ENCODE peak calls at places on chromosomes 3 and 15, in seven cellular contexts. One of them, this sample, is unnamed.

GRCh38 chr3:177934001-177934891 is 602.0 kb upstream of the KCNMB2 start:
- DNase-seq in substantia nigra: no peak
- DNase-seq in activated CD4-positive, CD25-positive, alpha-beta regulatory T cell: no peak
- DNase-seq in cardiac muscle cell: peak; percentile 93
- DNase-seq in amygdala: no peak
- DNase-seq in GM23248: peak; percentile 76
- DNase-seq in omental fat pad: peak; percentile 70
- DNase-seq in this sample: no peak

GRCh38 chr15:56805466-56806146 is 72.3 kb upstream of the ZNF280D start:
- DNase-seq in substantia nigra: no peak
- DNase-seq in activated CD4-positive, CD25-positive, alpha-beta regulatory T cell: no peak
- DNase-seq in cardiac muscle cell: peak; percentile 91
- DNase-seq in amygdala: peak; percentile 5
- DNase-seq in GM23248: peak; percentile 95
- DNase-seq in omental fat pad: no peak
- DNase-seq in this sample: no peak

GRCh38 chr15:42373936-42374335 is 14.6 kb downstream of the CAPN3 start:
- DNase-seq in substantia nigra: no peak
- DNase-seq in activated CD4-positive, CD25-positive, alpha-beta regulatory T cell: no peak
- DNase-seq in cardiac muscle cell: no peak
- DNase-seq in amygdala: no peak
- DNase-seq in GM23248: no peak
- DNase-seq in omental fat pad: no peak
- DNase-seq in this sample: no peak

GRCh38 chr3:117045143-117045542 is 335.6 kb downstream of the TUSC7 start:
- DNase-seq in substantia nigra: no peak
- DNase-seq in activated CD4-positive, CD25-positive, alpha-beta regulatory T cell: no peak
- DNase-seq in cardiac muscle cell: no peak
- DNase-seq in amygdala: no peak
- DNase-seq in GM23248: peak; percentile 32
- DNase-seq in omental fat pad: no peak
- DNase-seq in this sample: no peak

GRCh38 chr3:191220908-191221307 is 21.9 kb downstream of the OSTN start:
- DNase-seq in substantia nigra: no peak
- DNase-seq in activated CD4-positive, CD25-positive, alpha-beta regulatory T cell: no peak
- DNase-seq in cardiac muscle cell: peak; percentile 5
- DNase-seq in amygdala: no peak
- DNase-seq in GM23248: no peak
- DNase-seq in omental fat pad: no peak
- DNase-seq in this sample: no peak

GRCh38 chr3:153843994-153844393 is 277.2 kb upstream of the ARHGEF26 start:
- DNase-seq in substantia nigra: no peak
- DNase-seq in activated CD4-positive, CD25-positive, alpha-beta regulatory T cell: no peak
- DNase-seq in cardiac muscle cell: no peak
- DNase-seq in amygdala: no peak
- DNase-seq in GM23248: no peak
- DNase-seq in omental fat pad: no peak
- DNase-seq in this sample: no peak

GRCh38 chr15:70096975-70097336 is 761 bp downstream of the TLE3 start:
- DNase-seq in substantia nigra: no peak
- DNase-seq in activated CD4-positive, CD25-positive, alpha-beta regulatory T cell: no peak
- DNase-seq in cardiac muscle cell: no peak
- DNase-seq in amygdala: no peak
- DNase-seq in GM23248: peak; percentile 67
- DNase-seq in omental fat pad: no peak
- DNase-seq in this sample: no peak

GRCh38 chr3:32817561-32818430 is at the start of gene TRIM71:
- DNase-seq in substantia nigra: no peak
- DNase-seq in activated CD4-positive, CD25-positive, alpha-beta regulatory T cell: no peak
- DNase-seq in cardiac muscle cell: no peak
- DNase-seq in amygdala: no peak
- DNase-seq in GM23248: peak; percentile 22
- DNase-seq in omental fat pad: no peak
- DNase-seq in this sample: no peak

GRCh38 chr3:185558395-185558794 is 6.0 kb upstream of the LIPH start:
- DNase-seq in substantia nigra: no peak
- DNase-seq in activated CD4-positive, CD25-positive, alpha-beta regulatory T cell: no peak
- DNase-seq in cardiac muscle cell: no peak
- DNase-seq in amygdala: no peak
- DNase-seq in GM23248: peak; percentile 19
- DNase-seq in omental fat pad: no peak
- DNase-seq in this sample: no peak

GRCh38 chr3:32975891-32976290 is 24.4 kb downstream of the CCR4 start:
- DNase-seq in substantia nigra: no peak
- DNase-seq in activated CD4-positive, CD25-positive, alpha-beta regulatory T cell: no peak
- DNase-seq in cardiac muscle cell: no peak
- DNase-seq in amygdala: no peak
- DNase-seq in GM23248: no peak
- DNase-seq in omental fat pad: no peak
- DNase-seq in this sample: no peak

GRCh38 chr3:14274999-14275961 is 96.7 kb downstream of the LSM3 start:
- DNase-seq in substantia nigra: no peak
- DNase-seq in activated CD4-positive, CD25-positive, alpha-beta regulatory T cell: no peak
- DNase-seq in cardiac muscle cell: peak; percentile 38
- DNase-seq in amygdala: no peak
- DNase-seq in GM23248: no peak
- DNase-seq in omental fat pad: no peak
- DNase-seq in this sample: no peak

GRCh38 chr3:113695818-113696645 is at the start of gene USF3:
- DNase-seq in substantia nigra: peak; percentile 56
- DNase-seq in activated CD4-positive, CD25-positive, alpha-beta regulatory T cell: peak; percentile 65
- DNase-seq in cardiac muscle cell: peak; percentile 64
- DNase-seq in amygdala: peak; percentile 58
- DNase-seq in GM23248: peak; percentile 77
- DNase-seq in omental fat pad: no peak
- DNase-seq in this sample: peak; percentile 40

GRCh38 chr3:193552911-193553310 is 1.8 kb downstream of the ATP13A4 start:
- DNase-seq in substantia nigra: no peak
- DNase-seq in activated CD4-positive, CD25-positive, alpha-beta regulatory T cell: no peak
- DNase-seq in cardiac muscle cell: no peak
- DNase-seq in amygdala: peak; percentile 58
- DNase-seq in GM23248: no peak
- DNase-seq in omental fat pad: no peak
- DNase-seq in this sample: no peak

GRCh38 chr3:56415672-56416071 is 52.6 kb downstream of the ERC2 start:
- DNase-seq in substantia nigra: no peak
- DNase-seq in activated CD4-positive, CD25-positive, alpha-beta regulatory T cell: no peak
- DNase-seq in cardiac muscle cell: peak; percentile 2
- DNase-seq in amygdala: no peak
- DNase-seq in GM23248: peak; percentile 4
- DNase-seq in omental fat pad: no peak
- DNase-seq in this sample: peak; percentile 29

GRCh38 chr3:129068291-129068886 is 7.8 kb downstream of the GP9 start:
- DNase-seq in substantia nigra: no peak
- DNase-seq in activated CD4-positive, CD25-positive, alpha-beta regulatory T cell: no peak
- DNase-seq in cardiac muscle cell: peak; percentile 52
- DNase-seq in amygdala: no peak
- DNase-seq in GM23248: peak; percentile 29
- DNase-seq in omental fat pad: no peak
- DNase-seq in this sample: no peak

GRCh38 chr15:73602444-73602843 is 30.7 kb downstream of the NPTN start:
- DNase-seq in substantia nigra: no peak
- DNase-seq in activated CD4-positive, CD25-positive, alpha-beta regulatory T cell: no peak
- DNase-seq in cardiac muscle cell: no peak
- DNase-seq in amygdala: no peak
- DNase-seq in GM23248: no peak
- DNase-seq in omental fat pad: no peak
- DNase-seq in this sample: no peak

GRCh38 chr3:120350431-120350941 is 1.3 kb upstream of the LRRC58 start:
- DNase-seq in substantia nigra: no peak
- DNase-seq in activated CD4-positive, CD25-positive, alpha-beta regulatory T cell: no peak
- DNase-seq in cardiac muscle cell: peak; percentile 84
- DNase-seq in amygdala: no peak
- DNase-seq in GM23248: peak; percentile 76
- DNase-seq in omental fat pad: no peak
- DNase-seq in this sample: no peak

GRCh38 chr3:106765342-106765741 is 611.9 kb upstream of the CCDC54 start:
- DNase-seq in substantia nigra: no peak
- DNase-seq in activated CD4-positive, CD25-positive, alpha-beta regulatory T cell: no peak
- DNase-seq in cardiac muscle cell: peak; percentile 93
- DNase-seq in amygdala: no peak
- DNase-seq in GM23248: peak; percentile 96
- DNase-seq in omental fat pad: no peak
- DNase-seq in this sample: peak; percentile 3

GRCh38 chr3:163863146-163863545 is 1215.2 kb downstream of the SI start:
- DNase-seq in substantia nigra: no peak
- DNase-seq in activated CD4-positive, CD25-positive, alpha-beta regulatory T cell: no peak
- DNase-seq in cardiac muscle cell: no peak
- DNase-seq in amygdala: no peak
- DNase-seq in GM23248: no peak
- DNase-seq in omental fat pad: no peak
- DNase-seq in this sample: no peak

GRCh38 chr3:149239357-149239936 is 17.8 kb upstream of the CP start:
- DNase-seq in substantia nigra: no peak
- DNase-seq in activated CD4-positive, CD25-positive, alpha-beta regulatory T cell: no peak
- DNase-seq in cardiac muscle cell: no peak
- DNase-seq in amygdala: no peak
- DNase-seq in GM23248: no peak
- DNase-seq in omental fat pad: no peak
- DNase-seq in this sample: no peak

GRCh38 chr3:127915115-127915936 is at the start of gene KBTBD12:
- DNase-seq in substantia nigra: no peak
- DNase-seq in activated CD4-positive, CD25-positive, alpha-beta regulatory T cell: no peak
- DNase-seq in cardiac muscle cell: no peak
- DNase-seq in amygdala: no peak
- DNase-seq in GM23248: peak; percentile 12
- DNase-seq in omental fat pad: no peak
- DNase-seq in this sample: peak; percentile 44

GRCh38 chr3:171200052-171201029 is 173.8 kb upstream of the SLC2A2 start:
- DNase-seq in substantia nigra: no peak
- DNase-seq in activated CD4-positive, CD25-positive, alpha-beta regulatory T cell: no peak
- DNase-seq in cardiac muscle cell: no peak
- DNase-seq in amygdala: no peak
- DNase-seq in GM23248: no peak
- DNase-seq in omental fat pad: no peak
- DNase-seq in this sample: no peak

GRCh38 chr3:49899815-49900214 is 3.9 kb downstream of the MST1R start:
- DNase-seq in substantia nigra: no peak
- DNase-seq in activated CD4-positive, CD25-positive, alpha-beta regulatory T cell: no peak
- DNase-seq in cardiac muscle cell: peak; percentile 31
- DNase-seq in amygdala: no peak
- DNase-seq in GM23248: peak; percentile 14
- DNase-seq in omental fat pad: no peak
- DNase-seq in this sample: no peak

GRCh38 chr15:84112025-84112424 is 123.5 kb upstream of the GOLGA6L4 start:
- DNase-seq in substantia nigra: no peak
- DNase-seq in activated CD4-positive, CD25-positive, alpha-beta regulatory T cell: no peak
- DNase-seq in cardiac muscle cell: peak; percentile 15
- DNase-seq in amygdala: no peak
- DNase-seq in GM23248: no peak
- DNase-seq in omental fat pad: no peak
- DNase-seq in this sample: no peak

GRCh38 chr3:134900482-134900881 is 105.4 kb downstream of the EPHB1 start:
- DNase-seq in substantia nigra: no peak
- DNase-seq in activated CD4-positive, CD25-positive, alpha-beta regulatory T cell: no peak
- DNase-seq in cardiac muscle cell: no peak
- DNase-seq in amygdala: no peak
- DNase-seq in GM23248: no peak
- DNase-seq in omental fat pad: no peak
- DNase-seq in this sample: no peak

GRCh38 chr3:184173374-184173722 is 1.3 kb upstream of the AP2M1 start:
- DNase-seq in substantia nigra: no peak
- DNase-seq in activated CD4-positive, CD25-positive, alpha-beta regulatory T cell: no peak
- DNase-seq in cardiac muscle cell: no peak
- DNase-seq in amygdala: no peak
- DNase-seq in GM23248: no peak
- DNase-seq in omental fat pad: no peak
- DNase-seq in this sample: no peak

GRCh38 chr3:153961498-153961897 is 159.7 kb upstream of the ARHGEF26 start:
- DNase-seq in substantia nigra: no peak
- DNase-seq in activated CD4-positive, CD25-positive, alpha-beta regulatory T cell: no peak
- DNase-seq in cardiac muscle cell: no peak
- DNase-seq in amygdala: no peak
- DNase-seq in GM23248: no peak
- DNase-seq in omental fat pad: no peak
- DNase-seq in this sample: no peak

This sample was measured in occipital lobe.